ENCODE peak calls at places on chromosome 4, in four cellular contexts. Z, C, E and V are unnamed samples.

GRCh38 chr4:154908168-154908567 is 127.1 kb downstream of the RBM46 start:
- DNase-seq in Z (no peak), C (no peak), E (no peak), V (peak)

GRCh38 chr4:77600521-77601451 is 4.8 kb upstream of the CXCL13 start:
- DNase-seq in Z (no peak), C (no peak), E (no peak), V (peak)

GRCh38 chr4:108560624-108561023 is 59.8 kb upstream of the RPL34 start:
- DNase-seq in Z (no peak), C (no peak), E (no peak), V (no peak)

GRCh38 chr4:83196936-83197335 is 82.4 kb upstream of the PLAC8 start:
- DNase-seq in Z (no peak), C (no peak), E (no peak), V (no peak)

GRCh38 chr4:38236003-38236402 is 275.8 kb downstream of the PTTG2 start:
- DNase-seq in Z (no peak), C (no peak), E (no peak), V (no peak)

GRCh38 chr4:172142331-172142738 is 329.1 kb downstream of the GALNTL6 start:
- DNase-seq in Z (no peak), C (no peak), E (no peak), V (peak)

GRCh38 chr4:107379054-107379869 is 340.8 kb downstream of the PAPSS1 start:
- DNase-seq in Z (no peak), C (no peak), E (no peak), V (peak)

GRCh38 chr4:4203688-4204400 is 22.9 kb downstream of the OTOP1 start:
- DNase-seq in Z (no peak), C (no peak), E (no peak), V (no peak)

GRCh38 chr4:39933689-39934590 is 43.8 kb downstream of the PDS5A start:
- DNase-seq in Z (no peak), C (no peak), E (no peak), V (no peak)